ENCODE peak calls at places on chromosomes 12 and 14, in nine cellular contexts. One of them, this sample, is unnamed.

GRCh38 chr14:73221945-73222344 is 15.4 kb upstream of the PAPLN start:
- DNase-seq in mammary epithelial cell: no peak
- DNase-seq in endodermal cell: no peak
- DNase-seq in HL-60: no peak
- DNase-seq in hepatocyte: no peak
- DNase-seq in right cardiac atrium: no peak
- DNase-seq in left lung: no peak
- DNase-seq in left ventricle myocardium inferior: no peak
- DNase-seq in right lobe of liver: no peak
- DNase-seq in this sample: no peak

GRCh38 chr14:35632276-35633071 is 98.5 kb downstream of the INSM2 start:
- DNase-seq in mammary epithelial cell: peak; percentile 7
- DNase-seq in endodermal cell: no peak
- DNase-seq in HL-60: no peak
- DNase-seq in hepatocyte: no peak
- DNase-seq in right cardiac atrium: no peak
- DNase-seq in left lung: no peak
- DNase-seq in left ventricle myocardium inferior: no peak
- DNase-seq in right lobe of liver: no peak
- DNase-seq in this sample: no peak

GRCh38 chr12:16579041-16579440 is 26.9 kb downstream of the LMO3 start:
- DNase-seq in mammary epithelial cell: no peak
- DNase-seq in endodermal cell: no peak
- DNase-seq in HL-60: no peak
- DNase-seq in hepatocyte: no peak
- DNase-seq in right cardiac atrium: no peak
- DNase-seq in left lung: no peak
- DNase-seq in left ventricle myocardium inferior: no peak
- DNase-seq in right lobe of liver: no peak
- DNase-seq in this sample: no peak

GRCh38 chr14:24665440-24665991 is 31.5 kb upstream of the GZMB start:
- DNase-seq in mammary epithelial cell: peak; percentile 70
- DNase-seq in endodermal cell: no peak
- DNase-seq in HL-60: peak; percentile 32
- DNase-seq in hepatocyte: no peak
- DNase-seq in right cardiac atrium: no peak
- DNase-seq in left lung: no peak
- DNase-seq in left ventricle myocardium inferior: no peak
- DNase-seq in right lobe of liver: no peak
- DNase-seq in this sample: no peak

GRCh38 chr12:106978035-106978800 is 8.7 kb downstream of the MTERF2 start:
- DNase-seq in mammary epithelial cell: no peak
- DNase-seq in endodermal cell: no peak
- DNase-seq in HL-60: no peak
- DNase-seq in hepatocyte: no peak
- DNase-seq in right cardiac atrium: peak; percentile 79
- DNase-seq in left lung: peak; percentile 50
- DNase-seq in left ventricle myocardium inferior: peak; percentile 73
- DNase-seq in right lobe of liver: peak; percentile 69
- DNase-seq in this sample: no peak

GRCh38 chr14:39050389-39050788 is 52.6 kb downstream of the SEC23A start:
- DNase-seq in mammary epithelial cell: peak; percentile 88
- DNase-seq in endodermal cell: no peak
- DNase-seq in HL-60: no peak
- DNase-seq in hepatocyte: peak; percentile 53
- DNase-seq in right cardiac atrium: no peak
- DNase-seq in left lung: no peak
- DNase-seq in left ventricle myocardium inferior: no peak
- DNase-seq in right lobe of liver: no peak
- DNase-seq in this sample: no peak

GRCh38 chr12:53056901-53057300 is 7.0 kb downstream of the TNS2 start:
- DNase-seq in mammary epithelial cell: no peak
- DNase-seq in endodermal cell: no peak
- DNase-seq in HL-60: no peak
- DNase-seq in hepatocyte: no peak
- DNase-seq in right cardiac atrium: peak; percentile 48
- DNase-seq in left lung: no peak
- DNase-seq in left ventricle myocardium inferior: no peak
- DNase-seq in right lobe of liver: no peak
- DNase-seq in this sample: no peak

GRCh38 chr12:117486840-117487659 is 125.6 kb upstream of the NOS1 start:
- DNase-seq in mammary epithelial cell: no peak
- DNase-seq in endodermal cell: peak; percentile 59
- DNase-seq in HL-60: no peak
- DNase-seq in hepatocyte: peak; percentile 50
- DNase-seq in right cardiac atrium: no peak
- DNase-seq in left lung: peak; percentile 61
- DNase-seq in left ventricle myocardium inferior: no peak
- DNase-seq in right lobe of liver: peak; percentile 83
- DNase-seq in this sample: no peak

GRCh38 chr14:92624764-92625163 is 111.2 kb downstream of the RIN3 start:
- DNase-seq in mammary epithelial cell: no peak
- DNase-seq in endodermal cell: no peak
- DNase-seq in HL-60: no peak
- DNase-seq in hepatocyte: no peak
- DNase-seq in right cardiac atrium: peak; percentile 11
- DNase-seq in left lung: no peak
- DNase-seq in left ventricle myocardium inferior: no peak
- DNase-seq in right lobe of liver: no peak
- DNase-seq in this sample: no peak

GRCh38 chr14:53979747-53980642 is 23.4 kb upstream of the BMP4 start:
- DNase-seq in mammary epithelial cell: no peak
- DNase-seq in endodermal cell: peak; percentile 82
- DNase-seq in HL-60: no peak
- DNase-seq in hepatocyte: no peak
- DNase-seq in right cardiac atrium: no peak
- DNase-seq in left lung: no peak
- DNase-seq in left ventricle myocardium inferior: peak; percentile 43
- DNase-seq in right lobe of liver: peak; percentile 73
- DNase-seq in this sample: no peak

GRCh38 chr12:32390572-32391219 is 8.7 kb upstream of the FGD4 start:
- DNase-seq in mammary epithelial cell: no peak
- DNase-seq in endodermal cell: peak; percentile 53
- DNase-seq in HL-60: peak; percentile 44
- DNase-seq in hepatocyte: no peak
- DNase-seq in right cardiac atrium: peak; percentile 68
- DNase-seq in left lung: peak; percentile 66
- DNase-seq in left ventricle myocardium inferior: peak; percentile 25
- DNase-seq in right lobe of liver: peak; percentile 35
- DNase-seq in this sample: no peak

GRCh38 chr12:96099431-96099830 is 64.0 kb upstream of the LTA4H start:
- DNase-seq in mammary epithelial cell: no peak
- DNase-seq in endodermal cell: no peak
- DNase-seq in HL-60: no peak
- DNase-seq in hepatocyte: no peak
- DNase-seq in right cardiac atrium: no peak
- DNase-seq in left lung: no peak
- DNase-seq in left ventricle myocardium inferior: no peak
- DNase-seq in right lobe of liver: no peak
- DNase-seq in this sample: no peak
- H3K27ac ChIP-seq in mammary epithelial cell: no peak overlapping the region
- H3K27ac ChIP-seq in endodermal cell: no peak overlapping the region
- H3K27ac ChIP-seq in HL-60: no peak overlapping the region
- H3K27ac ChIP-seq in hepatocyte: no peak overlapping the region
- H3K27ac ChIP-seq in right cardiac atrium: no peak overlapping the region
- H3K27ac ChIP-seq in left lung: no peak overlapping the region
- H3K27ac ChIP-seq in left ventricle myocardium inferior: peak overlapping the region; percentile 57
- H3K27ac ChIP-seq in right lobe of liver: no peak overlapping the region
- H3K27ac ChIP-seq in this sample: no peak overlapping the region

GRCh38 chr12:46470975-46471374 is 98.4 kb upstream of the SLC38A2 start:
- DNase-seq in mammary epithelial cell: peak; percentile 55
- DNase-seq in endodermal cell: no peak
- DNase-seq in HL-60: no peak
- DNase-seq in hepatocyte: no peak
- DNase-seq in right cardiac atrium: no peak
- DNase-seq in left lung: no peak
- DNase-seq in left ventricle myocardium inferior: no peak
- DNase-seq in right lobe of liver: no peak
- DNase-seq in this sample: no peak

GRCh38 chr12:46468813-46469212 is 96.2 kb upstream of the SLC38A2 start:
- DNase-seq in mammary epithelial cell: no peak
- DNase-seq in endodermal cell: no peak
- DNase-seq in HL-60: no peak
- DNase-seq in hepatocyte: no peak
- DNase-seq in right cardiac atrium: no peak
- DNase-seq in left lung: no peak
- DNase-seq in left ventricle myocardium inferior: no peak
- DNase-seq in right lobe of liver: no peak
- DNase-seq in this sample: no peak

GRCh38 chr12:46468159-46468558 is 95.6 kb upstream of the SLC38A2 start:
- DNase-seq in mammary epithelial cell: no peak
- DNase-seq in endodermal cell: no peak
- DNase-seq in HL-60: no peak
- DNase-seq in hepatocyte: no peak
- DNase-seq in right cardiac atrium: no peak
- DNase-seq in left lung: no peak
- DNase-seq in left ventricle myocardium inferior: peak; percentile 42
- DNase-seq in right lobe of liver: peak; percentile 59
- DNase-seq in this sample: peak; percentile 62

GRCh38 chr12:46471404-46471803 is 98.8 kb upstream of the SLC38A2 start:
- DNase-seq in mammary epithelial cell: no peak
- DNase-seq in endodermal cell: no peak
- DNase-seq in HL-60: no peak
- DNase-seq in hepatocyte: no peak
- DNase-seq in right cardiac atrium: no peak
- DNase-seq in left lung: no peak
- DNase-seq in left ventricle myocardium inferior: no peak
- DNase-seq in right lobe of liver: no peak
- DNase-seq in this sample: no peak

DNA sequence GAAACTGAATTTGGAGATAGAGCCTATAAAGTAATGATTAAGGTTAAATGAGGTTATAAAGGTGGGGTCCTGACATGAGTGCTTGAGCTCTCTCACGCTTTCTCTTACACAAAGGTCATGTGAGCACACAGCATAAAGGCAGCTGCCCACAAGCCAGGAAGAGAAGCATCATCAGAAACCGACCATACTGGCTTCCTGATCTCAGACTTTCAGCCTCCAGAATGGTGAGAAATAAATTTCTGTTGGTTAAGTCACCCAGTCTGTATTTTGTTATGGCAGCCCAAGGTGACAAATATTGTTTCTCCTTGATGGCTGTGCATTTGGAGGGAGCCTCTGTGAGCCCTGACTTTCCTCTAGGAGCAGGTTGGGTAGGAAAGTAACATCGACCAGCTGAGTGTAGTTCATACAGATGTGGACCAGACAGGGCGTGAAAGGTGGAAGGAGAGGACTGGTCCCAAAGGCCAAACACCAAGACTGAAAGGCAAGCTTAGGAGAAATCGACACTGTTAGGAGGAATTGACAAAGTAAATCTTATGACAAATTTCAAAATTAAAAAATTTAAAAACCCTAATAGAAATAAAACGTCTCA is 97.6 kb upstream of the SLC38A2 start:
- DNase-seq in mammary epithelial cell: no peak
- DNase-seq in endodermal cell: no peak
- DNase-seq in HL-60: peak; percentile 19
- DNase-seq in hepatocyte: no peak
- DNase-seq in right cardiac atrium: no peak
- DNase-seq in left lung: no peak
- DNase-seq in left ventricle myocardium inferior: no peak
- DNase-seq in right lobe of liver: no peak
- DNase-seq in this sample: no peak
- H3K27ac ChIP-seq in mammary epithelial cell: no peak overlapping the region
- H3K27ac ChIP-seq in endodermal cell: no peak overlapping the region
- H3K27ac ChIP-seq in HL-60: no peak overlapping the region
- H3K27ac ChIP-seq in hepatocyte: no peak overlapping the region
- H3K27ac ChIP-seq in right cardiac atrium: peak overlapping the region; percentile 52
- H3K27ac ChIP-seq in left lung: no peak overlapping the region
- H3K27ac ChIP-seq in left ventricle myocardium inferior: peak overlapping the region; percentile 6
- H3K27ac ChIP-seq in right lobe of liver: no peak overlapping the region
- H3K27ac ChIP-seq in this sample: no peak overlapping the region

DNA sequence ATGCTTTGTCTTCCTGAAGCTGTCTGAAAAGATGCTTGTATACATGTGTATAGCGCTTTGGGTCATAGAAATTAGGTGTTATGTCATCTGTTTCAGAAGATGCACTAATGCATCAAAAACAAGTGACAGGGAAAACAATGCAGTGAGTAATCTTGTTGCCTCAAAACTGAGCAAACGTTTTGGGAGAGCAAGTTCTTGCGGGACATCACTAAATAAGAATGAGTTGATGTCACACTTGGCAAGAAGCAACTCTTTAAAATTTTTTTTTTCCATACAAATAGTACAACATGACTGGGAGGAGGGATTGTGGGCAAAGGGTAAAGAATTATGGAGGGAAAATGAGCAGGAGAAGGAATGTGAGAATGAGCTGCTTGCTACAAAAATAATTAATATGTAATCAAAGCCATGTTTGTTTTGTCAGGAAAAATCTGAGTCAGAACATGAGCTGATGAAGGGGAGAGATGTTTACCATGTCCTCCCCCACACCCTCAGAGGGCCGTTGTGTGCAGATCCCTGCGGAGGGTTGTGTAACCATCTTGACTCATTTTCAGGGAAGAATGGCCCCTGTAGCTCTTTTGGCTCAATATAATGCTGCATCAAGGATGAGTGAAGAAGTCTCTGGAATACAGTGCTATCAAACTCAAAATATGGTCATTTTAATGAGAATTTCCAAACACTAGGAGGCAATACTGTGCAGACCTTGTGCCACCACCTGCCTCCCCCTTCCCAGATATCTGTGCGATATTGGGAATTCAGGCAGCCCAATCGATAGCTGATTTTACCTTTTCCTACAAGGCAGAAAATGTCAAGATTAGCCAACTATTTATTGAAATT is 41.4 kb downstream of the BORCS5 start:
- DNase-seq in mammary epithelial cell: peak; percentile 90
- DNase-seq in endodermal cell: no peak
- DNase-seq in HL-60: no peak
- DNase-seq in hepatocyte: peak; percentile 82
- DNase-seq in right cardiac atrium: peak; percentile 66
- DNase-seq in left lung: peak; percentile 76
- DNase-seq in left ventricle myocardium inferior: peak; percentile 45
- DNase-seq in right lobe of liver: peak; percentile 68
- DNase-seq in this sample: peak; percentile 93
- H3K27ac ChIP-seq in mammary epithelial cell: peak overlapping the region; percentile 42
- H3K27ac ChIP-seq in endodermal cell: no peak overlapping the region
- H3K27ac ChIP-seq in HL-60: no peak overlapping the region
- H3K27ac ChIP-seq in hepatocyte: peak overlapping the region; percentile 89
- H3K27ac ChIP-seq in right cardiac atrium: peak overlapping the region; percentile 20
- H3K27ac ChIP-seq in left lung: peak overlapping the region; percentile 63
- H3K27ac ChIP-seq in left ventricle myocardium inferior: peak overlapping the region; percentile 69
- H3K27ac ChIP-seq in right lobe of liver: peak overlapping the region; percentile 74
- H3K27ac ChIP-seq in this sample: peak overlapping the region; percentile 56

GRCh38 chr12:713281-713875 is 39.0 kb upstream of the WNK1 start:
- DNase-seq in mammary epithelial cell: no peak
- DNase-seq in endodermal cell: peak; percentile 63
- DNase-seq in HL-60: no peak
- DNase-seq in hepatocyte: no peak
- DNase-seq in right cardiac atrium: no peak
- DNase-seq in left lung: no peak
- DNase-seq in left ventricle myocardium inferior: no peak
- DNase-seq in right lobe of liver: no peak
- DNase-seq in this sample: no peak

GRCh38 chr12:716506-716905 is 35.9 kb upstream of the WNK1 start:
- DNase-seq in mammary epithelial cell: no peak
- DNase-seq in endodermal cell: no peak
- DNase-seq in HL-60: no peak
- DNase-seq in hepatocyte: peak; percentile 42
- DNase-seq in right cardiac atrium: no peak
- DNase-seq in left lung: no peak
- DNase-seq in left ventricle myocardium inferior: peak; percentile 36
- DNase-seq in right lobe of liver: no peak
- DNase-seq in this sample: no peak

GRCh38 chr12:709631-710030 is 42.7 kb upstream of the WNK1 start:
- DNase-seq in mammary epithelial cell: no peak
- DNase-seq in endodermal cell: no peak
- DNase-seq in HL-60: no peak
- DNase-seq in hepatocyte: no peak
- DNase-seq in right cardiac atrium: no peak
- DNase-seq in left lung: no peak
- DNase-seq in left ventricle myocardium inferior: no peak
- DNase-seq in right lobe of liver: no peak
- DNase-seq in this sample: no peak

GRCh38 chr12:712172-712863 is 40.1 kb upstream of the WNK1 start:
- DNase-seq in mammary epithelial cell: peak; percentile 24
- DNase-seq in endodermal cell: no peak
- DNase-seq in HL-60: no peak
- DNase-seq in hepatocyte: no peak
- DNase-seq in right cardiac atrium: no peak
- DNase-seq in left lung: no peak
- DNase-seq in left ventricle myocardium inferior: no peak
- DNase-seq in right lobe of liver: no peak
- DNase-seq in this sample: no peak
- H3K27ac ChIP-seq in mammary epithelial cell: no peak overlapping the region
- H3K27ac ChIP-seq in endodermal cell: no peak overlapping the region
- H3K27ac ChIP-seq in HL-60: no peak overlapping the region
- H3K27ac ChIP-seq in hepatocyte: no peak overlapping the region
- H3K27ac ChIP-seq in right cardiac atrium: no peak overlapping the region
- H3K27ac ChIP-seq in left lung: no peak overlapping the region
- H3K27ac ChIP-seq in left ventricle myocardium inferior: peak overlapping the region; percentile 93
- H3K27ac ChIP-seq in right lobe of liver: no peak overlapping the region
- H3K27ac ChIP-seq in this sample: no peak overlapping the region